ENCODE peak calls at places on chromosomes 12 and 14, in eight cellular contexts. A is iPS-NIHi11; G is aorta; V is endothelial cell of umbilical vein; S is fibroblast of villous mesenchyme; U is SW 1271; C is activated effector memory CD4-positive, alpha-beta T cell treated with Interleukin-2 at 50 U/mL for 16 hours; L is cardiac fibroblast. D is an unnamed sample.
A peak's percentile ranks its signal among the peaks of the same experiment; 100 is the strongest.

GRCh38 chr12:57838594-57839302 is 7.8 kb downstream of the CTDSP2 start:
- DNase-seq in V (peak; percentile 76), C (no peak), G (no peak), A (no peak), L (peak; percentile 68), U (no peak), S (no peak), D (no peak)

GRCh38 chr12:88946377-88946997 is 366.2 kb upstream of the KITLG start:
- DNase-seq in V (peak; percentile 89), C (no peak), L (peak; percentile 85), S (peak; percentile 89), A (no peak), G (no peak), U (no peak), D (peak; percentile 1)

GRCh38 chr12:28328967-28329366 is 138.7 kb downstream of the CCDC91 start:
- DNase-seq in S (no peak), U (no peak), A (no peak), G (no peak), V (no peak), C (no peak), L (no peak), D (no peak)

GRCh38 chr12:96237035-96237434 is 42.9 kb downstream of the ELK3 start:
- DNase-seq in C (no peak), S (peak; percentile 27), V (no peak), L (no peak), U (no peak), A (no peak), G (no peak), D (no peak)

GRCh38 chr14:100375273-100375962 is 52.3 kb downstream of the SLC25A47 start:
- DNase-seq in S (peak; percentile 99), G (peak; percentile 92), C (peak; percentile 16), V (peak; percentile 98), L (peak; percentile 94), U (no peak), A (no peak), D (peak; percentile 47)

GRCh38 chr12:3319723-3320492 is 171.1 kb upstream of the PRMT8 start:
- DNase-seq in G (no peak), C (no peak), A (peak; percentile 44), V (no peak), U (no peak), L (no peak), S (no peak), D (no peak)

GRCh38 chr14:57290753-57291152 is 22.0 kb downstream of the AP5M1 start:
- DNase-seq in L (no peak), G (no peak), C (no peak), U (no peak), A (no peak), S (no peak), V (no peak), D (no peak)

GRCh38 chr14:105249175-105250007 is 1.1 kb downstream of the BTBD6 start:
- DNase-seq in S (peak; percentile 40), L (peak; percentile 34), C (no peak), A (peak; percentile 69), U (no peak), G (no peak), V (peak; percentile 42), D (no peak)

GRCh38 chr12:112584266-112584722 is 165.5 kb downstream of the PTPN11 start:
- DNase-seq in S (no peak), L (peak; percentile 2), A (peak; percentile 74), G (no peak), V (no peak), U (no peak), C (no peak), D (no peak)

GRCh38 chr14:92774563-92774962 is 19.5 kb upstream of the GOLGA5 start:
- DNase-seq in A (no peak), G (no peak), S (no peak), L (no peak), U (no peak), C (no peak), V (no peak), D (no peak)

GRCh38 chr12:49552014-49552413 is 13.2 kb downstream of the KCNH3 start:
- DNase-seq in G (no peak), V (no peak), S (no peak), U (no peak), C (no peak), A (no peak), L (no peak), D (no peak)

GRCh38 chr14:21614245-21614644 is 20.5 kb downstream of the OR10G2 start:
- DNase-seq in U (no peak), V (no peak), C (no peak), G (no peak), L (no peak), S (no peak), A (peak; percentile 32), D (no peak)

GRCh38 chr14:85221832-85222231 is 308.1 kb upstream of the FLRT2 start:
- DNase-seq in V (no peak), G (no peak), U (no peak), S (no peak), L (no peak), A (no peak), C (no peak), D (no peak)

GRCh38 chr12:6316921-6317692 is 6.6 kb downstream of the PLEKHG6 start:
- DNase-seq in V (no peak), A (no peak), S (no peak), C (no peak), L (peak; percentile 12), U (no peak), G (peak; percentile 45), D (no peak)

GRCh38 chr14:30849983-30850382 is 24.4 kb upstream of the COCH start:
- DNase-seq in A (no peak), U (no peak), C (no peak), S (no peak), L (no peak), V (no peak), G (no peak), D (no peak)

GRCh38 chr12:89859513-89860220 is 151.0 kb upstream of the ATP2B1 start:
- DNase-seq in V (no peak), U (no peak), C (no peak), L (peak; percentile 43), A (no peak), S (no peak), G (no peak), D (no peak)

GRCh38 chr12:107349008-107349747 is 255.8 kb upstream of the CRY1 start:
- DNase-seq in C (no peak), S (peak; percentile 24), V (peak; percentile 56), L (peak; percentile 82), A (no peak), G (no peak), U (peak; percentile 50), D (no peak)

GRCh38 chr12:4271433-4272013 is 2.0 kb upstream of the CCND2 start:
- DNase-seq in S (no peak), U (no peak), A (no peak), C (no peak), G (peak; percentile 77), L (no peak), V (no peak), D (no peak)

GRCh38 chr14:98965061-98965460 is 306.9 kb downstream of the BCL11B start:
- DNase-seq in S (no peak), V (no peak), A (no peak), L (no peak), U (no peak), C (no peak), G (no peak), D (no peak)

GRCh38 chr14:50001999-50002925 is 109.4 kb downstream of the ARF6 start:
- DNase-seq in G (no peak), S (no peak), U (no peak), V (no peak), C (peak; percentile 47), A (no peak), L (no peak), D (peak; percentile 88)

GRCh38 chr14:93064411-93065271 is 51.1 kb downstream of the ITPK1 start:
- DNase-seq in S (no peak), V (no peak), C (no peak), L (peak; percentile 60), G (no peak), U (no peak), A (no peak), D (no peak)

GRCh38 chr14:83798421-83798820 is 1731.5 kb upstream of the FLRT2 start:
- DNase-seq in C (no peak), U (no peak), S (no peak), G (no peak), L (no peak), V (no peak), A (no peak), D (no peak)

GRCh38 chr12:113899844-113900471 is 66.2 kb downstream of the RBM19 start:
- DNase-seq in A (no peak), S (no peak), C (no peak), L (no peak), V (no peak), U (no peak), G (no peak), D (no peak)

GRCh38 chr14:22565391-22565945 is 23.6 kb downstream of the DAD1 start:
- DNase-seq in G (no peak), A (no peak), V (no peak), L (no peak), U (no peak), S (no peak), C (no peak), D (no peak)

GRCh38 chr12:13318231-13319015 is 121.9 kb downstream of the EMP1 start:
- DNase-seq in C (no peak), A (no peak), U (no peak), S (no peak), L (no peak), G (no peak), V (no peak), D (no peak)

GRCh38 chr14:103151270-103151933 is 28.1 kb downstream of the TNFAIP2 start:
- DNase-seq in L (peak; percentile 25), U (no peak), V (no peak), C (no peak), A (no peak), G (no peak), S (no peak), D (no peak)

GRCh38 chr12:79252358-79253075 is 387.9 kb downstream of the SYT1 start:
- DNase-seq in A (no peak), V (peak; percentile 41), C (no peak), U (no peak), G (no peak), S (no peak), L (peak; percentile 34), D (no peak)

GRCh38 chr12:54373619-54374554 is 9.6 kb upstream of the GPR84 start:
- DNase-seq in V (no peak), U (no peak), L (peak; percentile 12), A (no peak), C (no peak), S (no peak), G (no peak), D (no peak)

GRCh38 chr12:87679262-87679661 is 349.9 kb downstream of the C12orf50 start:
- DNase-seq in S (no peak), L (peak; percentile 41), C (no peak), V (no peak), A (no peak), G (no peak), U (no peak), D (no peak)

GRCh38 chr12:7869137-7869536 is 3.6 kb downstream of the SLC2A14 start:
- DNase-seq in C (no peak), L (peak; percentile 43), V (no peak), G (no peak), U (no peak), A (no peak), S (peak; percentile 79), D (no peak)

D was measured in T-helper 2 cell.